ENCODE peak calls at places on chromosomes 12 and 14, in five cellular contexts. One of them, this sample, is unnamed.
A peak's percentile ranks its signal among the peaks of the same experiment; 100 is the strongest.

GRCh38 chr12:43338848-43339526 is 213.0 kb downstream of the ADAMTS20 start:
- DNase-seq in small intestine: peak; percentile 85
- DNase-seq in neuronal stem cell: peak; percentile 49
- DNase-seq in CD4-positive, alpha-beta memory T cell: no peak
- DNase-seq in tibial artery: no peak
- DNase-seq in this sample: peak; percentile 76

GRCh38 chr14:104689620-104690265 is 325 bp downstream of the INF2 start:
- DNase-seq in small intestine: peak; percentile 10
- DNase-seq in neuronal stem cell: no peak
- DNase-seq in CD4-positive, alpha-beta memory T cell: no peak
- DNase-seq in tibial artery: no peak
- DNase-seq in this sample: no peak

GRCh38 chr14:63212209-63212608 is 8.0 kb downstream of the RHOJ start:
- DNase-seq in small intestine: no peak
- DNase-seq in neuronal stem cell: no peak
- DNase-seq in CD4-positive, alpha-beta memory T cell: no peak
- DNase-seq in tibial artery: no peak
- DNase-seq in this sample: no peak

GRCh38 chr12:124515981-124516380 is 51.4 kb downstream of the NCOR2 start:
- DNase-seq in small intestine: no peak
- DNase-seq in neuronal stem cell: no peak
- DNase-seq in CD4-positive, alpha-beta memory T cell: no peak
- DNase-seq in tibial artery: no peak
- DNase-seq in this sample: no peak

GRCh38 chr12:117972341-117972740 is 3.6 kb upstream of the KSR2 start:
- DNase-seq in small intestine: peak; percentile 29
- DNase-seq in neuronal stem cell: no peak
- DNase-seq in CD4-positive, alpha-beta memory T cell: no peak
- DNase-seq in tibial artery: no peak
- DNase-seq in this sample: no peak

GRCh38 chr12:54251667-54252284 is 28.1 kb downstream of the CBX5 start:
- DNase-seq in small intestine: peak; percentile 39
- DNase-seq in neuronal stem cell: no peak
- DNase-seq in CD4-positive, alpha-beta memory T cell: peak; percentile 36
- DNase-seq in tibial artery: no peak
- DNase-seq in this sample: peak; percentile 64

GRCh38 chr12:14655284-14655683 is 41.1 kb downstream of the GUCY2C start:
- DNase-seq in small intestine: no peak
- DNase-seq in neuronal stem cell: no peak
- DNase-seq in CD4-positive, alpha-beta memory T cell: no peak
- DNase-seq in tibial artery: no peak
- DNase-seq in this sample: no peak

GRCh38 chr14:103503296-103503695 is 19.3 kb downstream of the CKB start:
- DNase-seq in small intestine: no peak
- DNase-seq in neuronal stem cell: no peak
- DNase-seq in CD4-positive, alpha-beta memory T cell: no peak
- DNase-seq in tibial artery: no peak
- DNase-seq in this sample: no peak

GRCh38 chr14:68785817-68786490 is 6.9 kb downstream of the ZFP36L1 start:
- DNase-seq in small intestine: peak; percentile 63
- DNase-seq in neuronal stem cell: no peak
- DNase-seq in CD4-positive, alpha-beta memory T cell: peak; percentile 47
- DNase-seq in tibial artery: peak; percentile 16
- DNase-seq in this sample: no peak

GRCh38 chr12:93039062-93039461 is 110.0 kb upstream of the EEA1 start:
- DNase-seq in small intestine: no peak
- DNase-seq in neuronal stem cell: no peak
- DNase-seq in CD4-positive, alpha-beta memory T cell: no peak
- DNase-seq in tibial artery: no peak
- DNase-seq in this sample: no peak

GRCh38 chr12:27081668-27082091 is 698 bp downstream of the C12orf71 start:
- DNase-seq in small intestine: no peak
- DNase-seq in neuronal stem cell: no peak
- DNase-seq in CD4-positive, alpha-beta memory T cell: no peak
- DNase-seq in tibial artery: no peak
- DNase-seq in this sample: no peak

GRCh38 chr14:66746316-66747006 is 238.5 kb downstream of the GPHN start:
- DNase-seq in small intestine: peak; percentile 21
- DNase-seq in neuronal stem cell: peak; percentile 4
- DNase-seq in CD4-positive, alpha-beta memory T cell: no peak
- DNase-seq in tibial artery: no peak
- DNase-seq in this sample: peak; percentile 66

GRCh38 chr12:129102233-129102632 is 249.0 kb downstream of the GLT1D1 start:
- DNase-seq in small intestine: no peak
- DNase-seq in neuronal stem cell: no peak
- DNase-seq in CD4-positive, alpha-beta memory T cell: no peak
- DNase-seq in tibial artery: no peak
- DNase-seq in this sample: no peak

GRCh38 chr14:36271939-36272907 is 48.2 kb downstream of the MBIP start:
- DNase-seq in small intestine: peak; percentile 4
- DNase-seq in neuronal stem cell: no peak
- DNase-seq in CD4-positive, alpha-beta memory T cell: no peak
- DNase-seq in tibial artery: peak; percentile 22
- DNase-seq in this sample: no peak

GRCh38 chr12:76706099-76706498 is 57.8 kb upstream of the ZDHHC17 start:
- DNase-seq in small intestine: no peak
- DNase-seq in neuronal stem cell: no peak
- DNase-seq in CD4-positive, alpha-beta memory T cell: no peak
- DNase-seq in tibial artery: no peak
- DNase-seq in this sample: no peak

GRCh38 chr12:81079280-81080076 is 1.6 kb downstream of the ACSS3 start:
- DNase-seq in small intestine: no peak
- DNase-seq in neuronal stem cell: no peak
- DNase-seq in CD4-positive, alpha-beta memory T cell: no peak
- DNase-seq in tibial artery: no peak
- DNase-seq in this sample: peak; percentile 67

GRCh38 chr14:102474934-102475333 is 34.6 kb downstream of the ANKRD9 start:
- DNase-seq in small intestine: peak; percentile 35
- DNase-seq in neuronal stem cell: no peak
- DNase-seq in CD4-positive, alpha-beta memory T cell: no peak
- DNase-seq in tibial artery: no peak
- DNase-seq in this sample: no peak

GRCh38 chr14:69376439-69376838 is 21.7 kb downstream of the ERH start:
- DNase-seq in small intestine: no peak
- DNase-seq in neuronal stem cell: no peak
- DNase-seq in CD4-positive, alpha-beta memory T cell: no peak
- DNase-seq in tibial artery: no peak
- DNase-seq in this sample: no peak

GRCh38 chr12:120903382-120903817 is 758 bp downstream of the SPPL3 start:
- DNase-seq in small intestine: peak; percentile 95
- DNase-seq in neuronal stem cell: peak; percentile 18
- DNase-seq in CD4-positive, alpha-beta memory T cell: peak; percentile 67
- DNase-seq in tibial artery: peak; percentile 68
- DNase-seq in this sample: no peak

GRCh38 chr14:93041830-93042229 is 73.9 kb downstream of the ITPK1 start:
- DNase-seq in small intestine: no peak
- DNase-seq in neuronal stem cell: no peak
- DNase-seq in CD4-positive, alpha-beta memory T cell: no peak
- DNase-seq in tibial artery: no peak
- DNase-seq in this sample: no peak

GRCh38 chr14:68950111-68950510 is 29.0 kb downstream of the ACTN1 start:
- DNase-seq in small intestine: no peak
- DNase-seq in neuronal stem cell: no peak
- DNase-seq in CD4-positive, alpha-beta memory T cell: no peak
- DNase-seq in tibial artery: no peak
- DNase-seq in this sample: no peak

GRCh38 chr12:132356686-132357622 is 27.6 kb upstream of the GALNT9 start:
- DNase-seq in small intestine: peak; percentile 41
- DNase-seq in neuronal stem cell: no peak
- DNase-seq in CD4-positive, alpha-beta memory T cell: no peak
- DNase-seq in tibial artery: no peak
- DNase-seq in this sample: no peak

GRCh38 chr12:118544569-118544968 is 168.2 kb downstream of the SUDS3 start:
- DNase-seq in small intestine: no peak
- DNase-seq in neuronal stem cell: no peak
- DNase-seq in CD4-positive, alpha-beta memory T cell: no peak
- DNase-seq in tibial artery: no peak
- DNase-seq in this sample: no peak

GRCh38 chr14:101953151-101953550 is 11.2 kb upstream of the DYNC1H1 start:
- DNase-seq in small intestine: no peak
- DNase-seq in neuronal stem cell: no peak
- DNase-seq in CD4-positive, alpha-beta memory T cell: no peak
- DNase-seq in tibial artery: no peak
- DNase-seq in this sample: no peak

GRCh38 chr12:130959632-130960031 is 5.9 kb downstream of the ADGRD1 start:
- DNase-seq in small intestine: no peak
- DNase-seq in neuronal stem cell: no peak
- DNase-seq in CD4-positive, alpha-beta memory T cell: no peak
- DNase-seq in tibial artery: no peak
- DNase-seq in this sample: no peak
- H3K4me3 ChIP-seq in small intestine: no peak overlapping the region
- H3K4me3 ChIP-seq in neuronal stem cell: no peak overlapping the region
- H3K4me3 ChIP-seq in CD4-positive, alpha-beta memory T cell: no peak overlapping the region
- H3K4me3 ChIP-seq in tibial artery: no peak overlapping the region
- H3K4me3 ChIP-seq in this sample: no peak overlapping the region

DNA sequence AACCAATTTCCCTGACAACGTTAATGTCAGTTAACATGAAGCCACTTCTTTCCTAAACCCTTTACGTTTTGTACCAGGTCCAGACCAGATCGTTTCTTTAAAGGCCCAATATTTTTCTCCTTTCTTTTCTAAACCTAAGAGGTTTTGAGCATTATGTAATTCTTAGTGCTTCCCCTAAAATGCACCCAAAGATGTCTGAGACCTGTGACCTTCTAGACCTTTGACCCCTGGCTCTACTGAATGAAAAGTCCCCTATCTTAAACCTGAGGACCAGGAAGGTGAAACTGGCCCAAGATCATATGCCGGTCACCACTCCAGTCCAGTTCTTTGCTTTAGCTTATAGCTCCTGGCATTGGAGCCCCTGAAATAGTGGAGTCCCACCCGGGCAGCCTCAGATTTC is 211.4 kb downstream of the SLC41A2 start:
- DNase-seq in small intestine: no peak
- DNase-seq in neuronal stem cell: no peak
- DNase-seq in CD4-positive, alpha-beta memory T cell: no peak
- DNase-seq in tibial artery: no peak
- DNase-seq in this sample: no peak
- H3K4me1 ChIP-seq in small intestine: peaks cover 9% of the 10 kb centered on the region
- H3K4me1 ChIP-seq in neuronal stem cell: peaks cover 19% of the 10 kb centered on the region
- H3K4me1 ChIP-seq in CD4-positive, alpha-beta memory T cell: peaks cover 45% of the 10 kb centered on the region
- H3K4me1 ChIP-seq in tibial artery: peaks cover 18% of the 10 kb centered on the region
- H3K4me1 ChIP-seq in this sample: no peaks in the 10 kb centered on the region

GRCh38 chr12:48980953-48981756 is 3.0 kb downstream of the WNT1 start:
- DNase-seq in small intestine: peak; percentile 28
- DNase-seq in neuronal stem cell: no peak
- DNase-seq in CD4-positive, alpha-beta memory T cell: peak; percentile 74
- DNase-seq in tibial artery: no peak
- DNase-seq in this sample: peak; percentile 43
- H3K4me3 ChIP-seq in small intestine: no peak overlapping the region
- H3K4me3 ChIP-seq in neuronal stem cell: peak overlapping the region; percentile 63
- H3K4me3 ChIP-seq in CD4-positive, alpha-beta memory T cell: peak overlapping the region; percentile 73
- H3K4me3 ChIP-seq in tibial artery: peak overlapping the region; percentile 35
- H3K4me3 ChIP-seq in this sample: peak overlapping the region; percentile 4

GRCh38 chr14:39668449-39668848 is 236.2 kb upstream of the FBXO33 start:
- DNase-seq in small intestine: no peak
- DNase-seq in neuronal stem cell: no peak
- DNase-seq in CD4-positive, alpha-beta memory T cell: no peak
- DNase-seq in tibial artery: no peak
- DNase-seq in this sample: no peak

DNA sequence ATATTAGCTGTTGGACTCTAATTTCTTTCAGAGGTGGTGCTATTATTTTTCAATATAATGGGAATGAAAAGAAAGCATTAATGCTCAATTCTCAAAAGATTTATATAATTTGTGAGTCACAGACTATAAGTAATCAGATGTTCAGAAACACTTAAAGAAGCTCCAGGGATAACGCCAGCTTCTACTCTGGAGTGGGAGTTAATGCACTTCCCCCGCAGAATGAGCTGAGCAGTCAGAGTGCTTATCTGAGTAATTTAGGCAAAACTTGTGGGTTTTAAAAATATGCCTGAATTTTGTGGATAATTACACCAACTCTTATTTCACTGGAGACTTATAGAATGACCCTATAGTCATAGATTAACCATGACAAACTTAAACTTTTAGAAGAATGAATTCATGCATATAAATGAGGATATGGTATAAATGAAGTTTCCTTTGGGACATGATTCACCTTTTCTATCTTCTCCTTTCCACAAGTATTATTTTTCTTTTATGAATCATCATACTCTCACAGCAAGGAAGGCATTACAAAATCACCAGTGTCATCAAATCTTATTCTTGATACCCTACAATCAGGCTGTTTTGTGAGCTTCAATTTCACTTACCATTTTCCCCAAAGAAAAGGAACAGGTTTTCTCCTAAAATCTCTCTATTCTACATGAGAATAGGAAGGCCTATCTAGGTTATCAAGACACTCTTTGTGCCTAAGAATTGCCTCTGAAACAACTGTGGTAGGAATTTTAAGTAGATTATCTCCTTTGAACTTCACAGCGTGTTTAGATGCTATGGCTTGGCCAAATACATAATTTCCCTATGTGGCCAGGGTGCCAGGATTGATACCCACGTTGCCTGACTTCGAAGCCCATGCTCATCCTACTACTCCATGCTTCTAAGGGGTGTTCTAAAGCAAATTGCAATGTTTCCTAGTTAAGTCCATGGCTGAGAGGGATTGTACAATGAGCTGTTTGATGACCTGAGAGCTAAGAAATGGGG is 241.2 kb upstream of the FBXO33 start:
- DNase-seq in small intestine: no peak
- DNase-seq in neuronal stem cell: no peak
- DNase-seq in CD4-positive, alpha-beta memory T cell: no peak
- DNase-seq in tibial artery: no peak
- DNase-seq in this sample: peak; percentile 59
- H3K4me1 ChIP-seq in small intestine: no peaks in the 10 kb centered on the region
- H3K4me1 ChIP-seq in neuronal stem cell: no peaks in the 10 kb centered on the region
- H3K4me1 ChIP-seq in CD4-positive, alpha-beta memory T cell: no peaks in the 10 kb centered on the region
- H3K4me1 ChIP-seq in tibial artery: no peaks in the 10 kb centered on the region
- H3K4me1 ChIP-seq in this sample: peaks cover 19% of the 10 kb centered on the region

GRCh38 chr14:90496379-90496778 is 99.5 kb downstream of the CALM1 start:
- DNase-seq in small intestine: no peak
- DNase-seq in neuronal stem cell: no peak
- DNase-seq in CD4-positive, alpha-beta memory T cell: no peak
- DNase-seq in tibial artery: no peak
- DNase-seq in this sample: no peak
- H3K4me3 ChIP-seq in small intestine: no peak overlapping the region
- H3K4me3 ChIP-seq in neuronal stem cell: no peak overlapping the region
- H3K4me3 ChIP-seq in CD4-positive, alpha-beta memory T cell: no peak overlapping the region
- H3K4me3 ChIP-seq in tibial artery: no peak overlapping the region
- H3K4me3 ChIP-seq in this sample: no peak overlapping the region

GRCh38 chr14:96904201-96904600 is 107.0 kb downstream of the VRK1 start:
- DNase-seq in small intestine: no peak
- DNase-seq in neuronal stem cell: no peak
- DNase-seq in CD4-positive, alpha-beta memory T cell: no peak
- DNase-seq in tibial artery: no peak
- DNase-seq in this sample: no peak
- H3K4me1 ChIP-seq in small intestine: no peaks in the 10 kb centered on the region
- H3K4me1 ChIP-seq in neuronal stem cell: no peaks in the 10 kb centered on the region
- H3K4me1 ChIP-seq in CD4-positive, alpha-beta memory T cell: no peaks in the 10 kb centered on the region
- H3K4me1 ChIP-seq in tibial artery: no peaks in the 10 kb centered on the region
- H3K4me1 ChIP-seq in this sample: no peaks in the 10 kb centered on the region

DNA sequence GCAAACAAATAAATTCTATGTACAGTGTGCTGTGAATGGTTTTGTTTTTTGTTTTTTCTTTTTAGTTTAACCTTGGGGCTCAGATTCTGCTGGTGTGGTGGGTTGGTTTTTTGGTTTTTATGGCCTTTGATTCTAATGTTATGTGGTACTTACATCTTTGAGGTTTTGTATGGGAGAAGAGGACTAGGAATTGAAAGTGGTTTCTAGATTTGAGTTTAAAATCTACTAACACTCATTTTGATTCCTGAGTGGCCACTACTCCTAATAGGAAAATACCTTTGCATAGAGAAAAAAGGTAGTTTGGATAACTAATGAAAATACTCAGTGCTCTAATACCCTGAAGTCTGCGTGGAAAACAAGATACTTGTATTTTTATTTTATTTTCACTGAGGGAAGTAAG is 137.7 kb downstream of the MON2 start:
- DNase-seq in small intestine: no peak
- DNase-seq in neuronal stem cell: no peak
- DNase-seq in CD4-positive, alpha-beta memory T cell: no peak
- DNase-seq in tibial artery: no peak
- DNase-seq in this sample: no peak
- H3K4me3 ChIP-seq in small intestine: no peak overlapping the region
- H3K4me3 ChIP-seq in neuronal stem cell: peak overlapping the region; percentile 77
- H3K4me3 ChIP-seq in CD4-positive, alpha-beta memory T cell: peak overlapping the region; percentile 94
- H3K4me3 ChIP-seq in tibial artery: peak overlapping the region; percentile 87
- H3K4me3 ChIP-seq in this sample: peak overlapping the region; percentile 59